ENCODE peak calls at places on chromosomes 13 and 19, in eight cellular contexts. E is smooth muscle cell of the brain vasculature; U is EL; Q is activated effector memory CD4-positive, alpha-beta T cell treated with anti-CD3 and anti-CD28 coated beads, Interleukin-2, amount 50 U/mL, for 16 hours; G is kidney glomerular epithelial cell; O is globus pallidus; Y is AG04450; C is foreskin fibroblast. X is an unnamed sample.

GRCh38 chr19:17079710-17080440 is 4.3 kb downstream of the MYO9B start:
- DNase-seq in E (peak; percentile 92), U (peak; percentile 99), Q (peak; percentile 90), G (peak; percentile 97), O (peak; percentile 92), Y (peak; percentile 99), C (peak; percentile 96), X (peak; percentile 93)

GRCh38 chr13:51906581-51906980 is 44.8 kb downstream of the CCDC70 start:
- DNase-seq in E (peak; percentile 44), U (no peak), Q (no peak), G (no peak), O (no peak), Y (no peak), C (no peak), X (peak; percentile 22)

GRCh38 chr13:97914537-97914936 is 38.9 kb upstream of the IPO5 start:
- DNase-seq in E (no peak), U (peak; percentile 51), Q (no peak), G (no peak), O (no peak), Y (no peak), C (no peak), X (no peak)

GRCh38 chr19:13334801-13335481 is 171.3 kb downstream of the CACNA1A start:
- DNase-seq in E (no peak), U (no peak), Q (no peak), G (no peak), O (no peak), Y (no peak), C (no peak), X (no peak)

GRCh38 chr19:33398361-33399060 is 25.0 kb downstream of the CEBPG start:
- DNase-seq in E (no peak), U (no peak), Q (peak; percentile 50), G (no peak), O (no peak), Y (no peak), C (no peak), X (no peak)

GRCh38 chr13:104318121-104318520 is 1251.9 kb upstream of the SLC10A2 start:
- DNase-seq in E (peak; percentile 6), U (no peak), Q (no peak), G (peak; percentile 55), O (peak; percentile 21), Y (no peak), C (peak; percentile 15), X (no peak)

GRCh38 chr13:112260108-112261055 is 115.8 kb upstream of the SPACA7 start:
- DNase-seq in E (no peak), U (no peak), Q (no peak), G (no peak), O (no peak), Y (no peak), C (no peak), X (no peak)

GRCh38 chr19:6536138-6536671 is 5.4 kb downstream of the TNFSF9 start:
- DNase-seq in E (no peak), U (peak; percentile 47), Q (peak; percentile 89), G (no peak), O (no peak), Y (no peak), C (no peak), X (no peak)

GRCh38 chr19:13834308-13834790 is 39.1 kb downstream of the ZSWIM4 start:
- DNase-seq in E (no peak), U (peak; percentile 80), Q (no peak), G (peak; percentile 57), O (no peak), Y (no peak), C (peak; percentile 60), X (no peak)

GRCh38 chr19:15432018-15432494 is 13.3 kb upstream of the AKAP8L start:
- DNase-seq in E (no peak), U (no peak), Q (peak; percentile 75), G (no peak), O (no peak), Y (no peak), C (no peak), X (no peak)

GRCh38 chr19:18097217-18097992 is at the start of gene MAST3:
- DNase-seq in E (no peak), U (peak; percentile 79), Q (peak; percentile 97), G (peak; percentile 26), O (peak; percentile 88), Y (no peak), C (peak; percentile 76), X (peak; percentile 95)

GRCh38 chr19:18657590-18658365 is 20.9 kb downstream of the KLHL26 start:
- DNase-seq in E (no peak), U (peak; percentile 63), Q (no peak), G (peak; percentile 15), O (no peak), Y (peak; percentile 45), C (no peak), X (peak; percentile 95)

GRCh38 chr19:15288146-15288963 is 44.0 kb downstream of the BRD4 start:
- DNase-seq in E (no peak), U (peak; percentile 54), Q (no peak), G (peak; percentile 26), O (peak; percentile 94), Y (no peak), C (no peak), X (peak; percentile 80)

GRCh38 chr13:45122941-45123340 is 2.6 kb downstream of the GTF2F2 start:
- DNase-seq in E (no peak), U (no peak), Q (no peak), G (no peak), O (no peak), Y (no peak), C (no peak), X (no peak)

GRCh38 chr19:35354898-35355297 is 3.4 kb upstream of the FFAR3 start:
- DNase-seq in E (no peak), U (no peak), Q (peak; percentile 50), G (no peak), O (no peak), Y (no peak), C (no peak), X (no peak)

GRCh38 chr19:36149673-36150406 is 2.4 kb downstream of the COX7A1 start:
- DNase-seq in E (no peak), U (no peak), Q (no peak), G (no peak), O (no peak), Y (no peak), C (no peak), X (no peak)

GRCh38 chr13:50697746-50698526 is 145.6 kb downstream of the DLEU7 start:
- DNase-seq in E (no peak), U (no peak), Q (no peak), G (no peak), O (no peak), Y (no peak), C (no peak), X (no peak)

GRCh38 chr13:49044008-49044407 is 68.3 kb downstream of the FNDC3A start:
- DNase-seq in E (no peak), U (no peak), Q (no peak), G (no peak), O (no peak), Y (no peak), C (no peak), X (no peak)

GRCh38 chr19:45211751-45212381 is 33.3 kb downstream of the BLOC1S3 start:
- DNase-seq in E (no peak), U (no peak), Q (no peak), G (no peak), O (no peak), Y (no peak), C (no peak), X (peak; percentile 87)

GRCh38 chr19:8237026-8237425 is 27.9 kb downstream of the CERS4 start:
- DNase-seq in E (no peak), U (no peak), Q (no peak), G (no peak), O (no peak), Y (no peak), C (no peak), X (no peak)

GRCh38 chr13:45674908-45675307 is 27.2 kb upstream of the CBY2 start:
- DNase-seq in E (peak; percentile 74), U (peak; percentile 92), Q (no peak), G (peak; percentile 79), O (no peak), Y (no peak), C (peak; percentile 43), X (no peak)

GRCh38 chr13:112968380-112968909 is 569 bp upstream of the MCF2L start:
- DNase-seq in E (no peak), U (no peak), Q (peak; percentile 77), G (no peak), O (no peak), Y (no peak), C (no peak), X (peak; percentile 82)

GRCh38 chr19:30165228-30165813 is 206.9 kb upstream of the ZNF536 start:
- DNase-seq in E (no peak), U (no peak), Q (no peak), G (no peak), O (no peak), Y (no peak), C (no peak), X (no peak)

GRCh38 chr19:44903602-44904425 is 1.8 kb upstream of the APOE start:
- DNase-seq in E (no peak), U (peak; percentile 58), Q (peak; percentile 92), G (peak; percentile 20), O (peak; percentile 62), Y (no peak), C (peak; percentile 54), X (peak; percentile 93)

GRCh38 chr13:78625384-78625783 is 22.0 kb upstream of the POU4F1 start:
- DNase-seq in E (no peak), U (no peak), Q (no peak), G (peak; percentile 29), O (no peak), Y (no peak), C (no peak), X (no peak)

GRCh38 chr19:10478903-10479384 is 24.2 kb downstream of the KEAP1 start:
- DNase-seq in E (peak; percentile 75), U (peak; percentile 92), Q (peak; percentile 95), G (peak; percentile 44), O (peak; percentile 96), Y (peak; percentile 54), C (peak; percentile 85), X (peak; percentile 96)

GRCh38 chr13:112775791-112776279 is 86.0 kb downstream of the ATP11A start:
- DNase-seq in E (no peak), U (no peak), Q (peak; percentile 37), G (no peak), O (no peak), Y (no peak), C (no peak), X (peak; percentile 76)

GRCh38 chr13:106376411-106377112 is 158.9 kb downstream of the EFNB2 start:
- DNase-seq in E (peak; percentile 94), U (peak; percentile 96), Q (no peak), G (peak; percentile 87), O (no peak), Y (peak; percentile 67), C (peak; percentile 83), X (no peak)

GRCh38 chr13:106589716-106590115 is 21.8 kb upstream of the ARGLU1 start:
- DNase-seq in E (peak; percentile 55), U (no peak), Q (no peak), G (no peak), O (no peak), Y (no peak), C (no peak), X (no peak)

GRCh38 chr19:53394522-53394973 is 401 bp upstream of the ZNF765 start:
- DNase-seq in E (no peak), U (peak; percentile 84), Q (no peak), G (peak; percentile 44), O (no peak), Y (no peak), C (peak; percentile 49), X (peak; percentile 83)

GRCh38 chr19:57406516-57407123 is 4.3 kb upstream of the ZNF17 start:
- DNase-seq in E (no peak), U (peak; percentile 47), Q (peak; percentile 88), G (peak; percentile 33), O (peak; percentile 13), Y (peak; percentile 15), C (peak; percentile 34), X (no peak)

GRCh38 chr13:104043184-104043583 is 977.0 kb upstream of the SLC10A2 start:
- DNase-seq in E (no peak), U (no peak), Q (no peak), G (no peak), O (peak; percentile 26), Y (no peak), C (no peak), X (no peak)

GRCh38 chr13:52449323-52450011 is 967 bp downstream of the VPS36 start:
- DNase-seq in E (no peak), U (no peak), Q (no peak), G (no peak), O (no peak), Y (no peak), C (no peak), X (no peak)